ENCODE peak calls at places on chromosomes 11 and 22, in ten cellular contexts. Z is activated T-cell treated with anti-CD3 and anti-CD28 coated beads, Interleukin-2, amount 50 U/mL, for 72 hours; P is cardiac fibroblast; J is fibroblast of the conjunctiva; U is NT2/D1; S is heart right ventricle; O is EH; B is thoracic aorta; N is stimulated activated naive CD8-positive, alpha-beta T cell treated with anti-CD3 and anti-CD28 coated beads, Interleukin-15, Interleukin-2, amounts not matched to agents 100 U/mL and 50 U/mL, for 24 hours; X is HT1080. K is an unnamed sample.

GRCh38 chr11:109001585-109001984 is 336.7 kb downstream of the DDX10 start:
- DNase-seq in B (no peak), S (no peak), J (no peak), Z (no peak), N (no peak), P (no peak), U (no peak), O (no peak), X (no peak), K (no peak)

GRCh38 chr22:50481440-50482106 is at the start of gene ADM2:
- DNase-seq in X (no peak), O (peak), J (no peak), P (peak), S (no peak), U (no peak), Z (peak), B (no peak), N (peak), K (no peak)

GRCh38 chr11:50037282-50037681 is 4.6 kb downstream of the OR4C45 start:
- DNase-seq in S (no peak), J (no peak), Z (no peak), U (no peak), P (no peak), X (no peak), N (no peak), B (no peak), O (no peak), K (no peak)

GRCh38 chr11:69905611-69906452 is 86.6 kb upstream of the FGF3 start:
- DNase-seq in X (no peak), O (no peak), J (no peak), B (no peak), Z (no peak), S (no peak), U (no peak), P (no peak), N (no peak), K (no peak)

GRCh38 chr11:14764899-14765527 is 121.4 kb downstream of the PDE3B start:
- DNase-seq in P (peak), S (no peak), X (peak), Z (peak), J (no peak), U (no peak), N (no peak), O (peak), B (no peak), K (no peak)

GRCh38 chr11:8263109-8263768 is 439 bp downstream of the LMO1 start:
- DNase-seq in Z (no peak), J (no peak), U (no peak), N (peak), S (no peak), P (no peak), X (no peak), B (no peak), O (peak), K (no peak)

GRCh38 chr11:125348704-125349635 is 147.1 kb downstream of the FEZ1 start:
- DNase-seq in P (peak), S (peak), U (no peak), N (peak), Z (peak), X (no peak), O (peak), B (no peak), J (no peak), K (peak)

GRCh38 chr11:125407046-125407445 is 89.0 kb downstream of the FEZ1 start:
- DNase-seq in B (no peak), X (no peak), N (no peak), S (no peak), J (no peak), U (no peak), Z (no peak), P (no peak), O (no peak), K (peak)

GRCh38 chr11:86588566-86589090 is 83.8 kb downstream of the ME3 start:
- DNase-seq in S (peak), O (no peak), B (no peak), Z (no peak), P (no peak), J (no peak), U (no peak), N (no peak), X (no peak), K (no peak)

GRCh38 chr11:4464216-4465159 is 15.4 kb downstream of the OR52K2 start:
- DNase-seq in N (no peak), X (peak), S (no peak), J (peak), U (no peak), Z (no peak), B (no peak), P (no peak), O (peak), K (no peak)

GRCh38 chr11:63564056-63564784 is 1.0 kb upstream of the PLAAT2 start:
- DNase-seq in X (no peak), N (no peak), J (no peak), O (no peak), U (no peak), P (no peak), B (no peak), S (no peak), Z (peak), K (no peak)

GRCh38 chr22:17774206-17774927 is at the start of gene BID:
- DNase-seq in O (peak), J (no peak), S (peak), X (no peak), B (no peak), Z (peak), P (no peak), U (no peak), N (peak), K (no peak)

GRCh38 chr22:38770257-38770949 is 14.6 kb upstream of the SUN2 start:
- DNase-seq in J (no peak), B (no peak), O (no peak), P (no peak), Z (no peak), S (no peak), X (no peak), N (no peak), U (no peak), K (no peak)

GRCh38 chr11:11963842-11964773 is 44.3 kb downstream of the DKK3 start:
- DNase-seq in Z (no peak), O (no peak), N (no peak), X (no peak), U (no peak), B (no peak), P (no peak), J (no peak), S (peak), K (no peak)

GRCh38 chr22:44914026-44914721 is 95.6 kb downstream of the PHF21B start:
- DNase-seq in J (no peak), B (no peak), N (no peak), P (no peak), X (no peak), Z (no peak), U (no peak), O (no peak), S (no peak), K (no peak)

GRCh38 chr11:34192481-34193401 is 87.3 kb downstream of the NAT10 start:
- DNase-seq in X (peak), N (no peak), O (peak), Z (peak), S (peak), J (peak), B (peak), P (peak), U (no peak), K (no peak)

GRCh38 chr11:31798057-31799035 is 12.8 kb downstream of the PAX6 start:
- DNase-seq in P (no peak), B (no peak), X (no peak), N (no peak), Z (peak), U (no peak), S (no peak), O (no peak), J (no peak), K (no peak)

GRCh38 chr11:91946397-91947090 is 278.1 kb upstream of the FAT3 start:
- DNase-seq in J (no peak), X (no peak), N (no peak), S (no peak), P (no peak), Z (no peak), O (peak), B (no peak), U (no peak), K (no peak)

GRCh38 chr11:118223992-118224391 is 819 bp downstream of the JAML start:
- DNase-seq in J (no peak), N (peak), B (no peak), U (no peak), P (no peak), O (no peak), Z (no peak), X (no peak), S (no peak), K (no peak)

GRCh38 chr11:71542856-71543743 is 5.1 kb upstream of the KRTAP5-9 start:
- DNase-seq in B (no peak), J (no peak), O (no peak), Z (peak), N (peak), X (no peak), P (no peak), U (no peak), S (no peak), K (no peak)

GRCh38 chr11:44316388-44317240 is 6.7 kb upstream of the ALX4 start:
- DNase-seq in N (no peak), J (no peak), S (no peak), B (no peak), O (no peak), X (no peak), Z (no peak), U (no peak), P (no peak), K (no peak)

GRCh38 chr11:121352301-121352891 is 59.8 kb downstream of the SC5D start:
- DNase-seq in J (no peak), X (no peak), P (no peak), Z (no peak), B (no peak), U (no peak), N (no peak), S (no peak), O (no peak), K (peak)

GRCh38 chr11:28767574-28767973 is 659.4 kb downstream of the METTL15 start:
- DNase-seq in P (peak), X (peak), J (no peak), Z (no peak), B (no peak), U (no peak), O (peak), S (no peak), N (no peak), K (no peak)

GRCh38 chr11:119742263-119742861 is 13.4 kb upstream of the NECTIN1 start:
- DNase-seq in X (no peak), J (no peak), P (peak), O (no peak), S (no peak), U (no peak), B (no peak), Z (peak), N (peak), K (no peak)

GRCh38 chr22:27617214-27617881 is 184.2 kb downstream of the MN1 start:
- DNase-seq in N (no peak), B (no peak), U (no peak), X (no peak), Z (no peak), J (no peak), P (no peak), S (no peak), O (no peak), K (no peak)

GRCh38 chr11:67264886-67265632 is 1.2 kb upstream of the GRK2 start:
- DNase-seq in B (no peak), Z (peak), X (no peak), S (no peak), P (no peak), U (no peak), J (no peak), O (no peak), N (peak), K (no peak)

GRCh38 chr11:55942785-55943392 is 6.7 kb upstream of the OR5I1 start:
- DNase-seq in N (no peak), P (peak), J (no peak), B (no peak), U (peak), S (no peak), X (peak), O (peak), Z (no peak), K (no peak)

GRCh38 chr11:96259053-96259837 is 83.8 kb downstream of the MAML2 start:
- DNase-seq in S (no peak), J (peak), X (peak), Z (no peak), B (no peak), N (no peak), P (peak), O (peak), U (no peak), K (no peak)

GRCh38 chr11:107665016-107665415 is 46.8 kb downstream of the SLN start:
- DNase-seq in N (no peak), P (no peak), O (no peak), X (no peak), U (no peak), J (no peak), B (no peak), Z (no peak), S (no peak), K (no peak)

GRCh38 chr22:45932066-45932465 is 44.9 kb downstream of the WNT7B start:
- DNase-seq in N (no peak), X (peak), Z (no peak), S (no peak), B (no peak), O (peak), U (no peak), P (no peak), J (no peak), K (no peak)

GRCh38 chr22:26442086-26442756 is 13.2 kb downstream of the ASPHD2 start:
- DNase-seq in Z (no peak), N (no peak), O (no peak), X (peak), S (no peak), P (no peak), B (no peak), U (no peak), J (no peak), K (no peak)

GRCh38 chr11:112525270-112525669 is 264.6 kb upstream of the PLET1 start:
- DNase-seq in J (no peak), B (no peak), O (peak), Z (no peak), S (peak), P (peak), N (no peak), X (peak), U (no peak), K (no peak)

GRCh38 chr11:108592591-108593213 is 866 bp downstream of the EXPH5 start:
- DNase-seq in O (no peak), S (peak), N (peak), U (no peak), P (no peak), B (peak), X (no peak), Z (peak), J (no peak), K (peak)

GRCh38 chr11:62337682-62338181 is 484 bp downstream of the ASRGL1 start:
- DNase-seq in Z (no peak), N (peak), O (peak), P (peak), B (no peak), J (no peak), U (no peak), S (peak), X (peak), K (peak)

GRCh38 chr11:42707541-42707940 is 604.3 kb upstream of the API5 start:
- DNase-seq in N (no peak), O (no peak), X (no peak), S (no peak), J (no peak), U (no peak), B (no peak), P (no peak), Z (no peak), K (no peak)

GRCh38 chr22:45785458-45785857 is 113.8 kb downstream of the ATXN10 start:
- DNase-seq in Z (no peak), B (no peak), S (no peak), O (peak), U (no peak), N (no peak), P (no peak), J (no peak), X (peak), K (no peak)

GRCh38 chr22:32644252-32645100 is 157.0 kb upstream of the TIMP3 start:
- DNase-seq in N (peak), P (peak), Z (peak), B (no peak), J (no peak), U (no peak), S (peak), O (peak), X (peak), K (no peak)